ENCODE peak calls at places on chromosomes 12 and 14, in ten cellular contexts. E is HCT116; Q is activated T-helper 1 cell treated with Interleukin-2 at 50 U/mL for 16 hours; Z is putamen; A is effector CD4-positive, alpha-beta T cell; P is endothelial cell; C is AG04450; U is activated CD4-positive, alpha-beta T cell treated with anti-CD3 and anti-CD28 coated beads for 24 hours; M is HL-60; L is choroid plexus epithelial cell. I is an unnamed sample.

GRCh38 chr14:73731111-73731510 is 16.9 kb upstream of the PNMA1 start:
- DNase-seq in L (no peak), P (no peak), C (no peak), E (no peak), Z (no peak), U (no peak), Q (no peak), M (no peak), A (no peak), I (no peak)

GRCh38 chr12:119627686-119628085 is 34.1 kb downstream of the TMEM233 start:
- DNase-seq in E (no peak), P (no peak), Q (no peak), M (no peak), C (no peak), Z (no peak), L (no peak), A (no peak), U (no peak), I (no peak)

GRCh38 chr12:10668526-10668925 is 5.3 kb downstream of the STYK1 start:
- DNase-seq in M (no peak), Z (no peak), P (no peak), C (no peak), Q (no peak), E (no peak), A (no peak), U (no peak), L (no peak), I (no peak)

GRCh38 chr12:112595415-112595814 is 176.7 kb downstream of the PTPN11 start:
- DNase-seq in C (no peak), L (no peak), P (no peak), U (no peak), M (no peak), E (no peak), Z (no peak), Q (no peak), A (no peak), I (no peak)

GRCh38 chr14:105853089-105853906 is 326.9 kb downstream of the TMEM121 start:
- DNase-seq in C (no peak), A (no peak), Q (no peak), L (no peak), E (no peak), U (no peak), M (no peak), P (no peak), Z (no peak), I (no peak)

GRCh38 chr14:28406181-28406580 is 360.4 kb upstream of the FOXG1 start:
- DNase-seq in P (no peak), E (no peak), C (no peak), U (no peak), M (no peak), L (peak; percentile 65), A (no peak), Z (no peak), Q (no peak), I (no peak)

GRCh38 chr12:21428241-21428640 is 9.2 kb upstream of the PYROXD1 start:
- DNase-seq in C (no peak), Q (no peak), A (no peak), L (peak; percentile 74), M (no peak), Z (no peak), U (no peak), E (no peak), P (no peak), I (no peak)

GRCh38 chr12:121611306-121611705 is 15.0 kb upstream of the ORAI1 start:
- DNase-seq in C (no peak), Q (no peak), L (no peak), P (no peak), E (no peak), Z (no peak), A (no peak), U (peak; percentile 27), M (no peak), I (no peak)

GRCh38 chr14:32372154-32372553 is 43.1 kb downstream of the AKAP6 start:
- DNase-seq in C (peak; percentile 87), Q (no peak), A (no peak), L (peak; percentile 84), P (no peak), Z (no peak), E (no peak), U (no peak), M (no peak), I (no peak)

GRCh38 chr12:40086471-40086870 is 19.4 kb downstream of the SLC2A13 start:
- DNase-seq in M (no peak), Z (no peak), P (no peak), C (no peak), U (no peak), A (no peak), L (no peak), Q (no peak), E (no peak), I (no peak)

GRCh38 chr12:112807452-112807851 is 15.9 kb downstream of the RPH3A start:
- DNase-seq in A (no peak), U (no peak), Q (no peak), E (no peak), Z (no peak), P (no peak), L (no peak), C (no peak), M (no peak), I (no peak)

GRCh38 chr12:84922721-84923120 is 10.1 kb upstream of the SLC6A15 start:
- DNase-seq in M (no peak), E (no peak), L (peak; percentile 64), P (no peak), Z (no peak), Q (no peak), C (no peak), A (no peak), U (no peak), I (no peak)

GRCh38 chr14:80681651-80682050 is 259.9 kb downstream of the CEP128 start:
- DNase-seq in P (no peak), L (no peak), U (no peak), M (no peak), A (no peak), C (no peak), E (no peak), Z (no peak), Q (no peak), I (no peak)

GRCh38 chr14:52355526-52355925 is 41.4 kb downstream of the PTGER2 start:
- DNase-seq in L (no peak), E (no peak), C (no peak), A (no peak), U (no peak), M (no peak), Q (no peak), Z (no peak), P (no peak), I (no peak)

GRCh38 chr12:108568653-108569154 is 6.3 kb downstream of the ISCU start:
- DNase-seq in Q (peak; percentile 43), P (no peak), A (peak; percentile 46), E (no peak), Z (no peak), M (no peak), C (no peak), U (no peak), L (peak; percentile 25), I (no peak)

GRCh38 chr12:121637231-121637914 is 11.0 kb downstream of the ORAI1 start:
- DNase-seq in E (no peak), Z (no peak), M (no peak), Q (peak; percentile 37), U (peak; percentile 31), C (no peak), P (no peak), A (no peak), L (no peak), I (peak; percentile 47)

GRCh38 chr14:29925106-29925722 is 2.4 kb downstream of the PRKD1 start:
- DNase-seq in Z (no peak), U (no peak), E (no peak), P (no peak), A (no peak), C (peak; percentile 29), L (peak; percentile 64), M (no peak), Q (no peak), I (no peak)

GRCh38 chr12:46386360-46386867 is 13.8 kb upstream of the SLC38A2 start:
- DNase-seq in P (no peak), E (no peak), M (no peak), U (no peak), Q (no peak), C (peak; percentile 90), A (no peak), Z (no peak), L (peak; percentile 97), I (no peak)